ENCODE peak calls at places on chromosome 1, in nine cellular contexts. R is GM23248, U is hepatocyte, M is MM.1S, T is OCI-LY7, W is GM23338, Q is PC-3, J is HCT116, Y is SK-N-SH. K is an unnamed sample.

GRCh38 chr1:78032964-78033796 is 12.6 kb upstream of the GIPC2 start:
- DNase-seq in R (peak; percentile 31), U (no peak), M (no peak), T (no peak), W (no peak), Q (no peak), J (no peak), Y (no peak), K (no peak)

GRCh38 chr1:172287207-172287606 is 133.3 kb upstream of the C1orf105 start:
- DNase-seq in R (peak; percentile 91), U (no peak), M (no peak), T (no peak), W (no peak), Q (peak; percentile 38), J (no peak), Y (no peak), K (no peak)

GRCh38 chr1:153635872-153636271 is 2.0 kb downstream of the CHTOP start:
- DNase-seq in R (no peak), U (no peak), M (no peak), T (peak; percentile 34), W (no peak), Q (no peak), J (no peak), Y (no peak), K (no peak)

GRCh38 chr1:232369451-232369850 is 260.5 kb downstream of the SIPA1L2 start:
- DNase-seq in R (no peak), U (no peak), M (no peak), T (no peak), W (no peak), Q (no peak), J (no peak), Y (no peak), K (no peak)

GRCh38 chr1:56905667-56906066 is 51.1 kb downstream of the C8A start:
- DNase-seq in R (no peak), U (no peak), M (no peak), T (no peak), W (no peak), Q (no peak), J (no peak), Y (no peak), K (no peak)

GRCh38 chr1:52970149-52970548 is 43.1 kb downstream of the SCP2 start:
- DNase-seq in R (no peak), U (peak; percentile 40), M (no peak), T (peak; percentile 11), W (peak; percentile 64), Q (no peak), J (no peak), Y (peak; percentile 38), K (peak; percentile 33)

GRCh38 chr1:210800301-210800700 is 333.6 kb downstream of the KCNH1 start:
- DNase-seq in R (no peak), U (no peak), M (no peak), T (no peak), W (no peak), Q (no peak), J (no peak), Y (no peak), K (no peak)

GRCh38 chr1:225882008-225882698 is at the start of gene TMEM63A:
- DNase-seq in R (peak; percentile 91), U (peak; percentile 94), M (peak; percentile 97), T (peak; percentile 86), W (peak; percentile 92), Q (peak; percentile 95), J (peak; percentile 64), Y (peak; percentile 93), K (peak; percentile 96)

GRCh38 chr1:29354511-29355098 is 118.3 kb downstream of the PTPRU start:
- DNase-seq in R (no peak), U (no peak), M (no peak), T (no peak), W (no peak), Q (no peak), J (no peak), Y (no peak), K (no peak)

GRCh38 chr1:241640867-241641542 is 836 bp upstream of the CHML start:
- DNase-seq in R (no peak), U (peak; percentile 65), M (peak; percentile 14), T (peak; percentile 10), W (no peak), Q (peak; percentile 55), J (no peak), Y (no peak), K (no peak)

GRCh38 chr1:243269461-243269801 is 13.6 kb downstream of the SDCCAG8 start:
- DNase-seq in R (no peak), U (no peak), M (no peak), T (peak; percentile 65), W (no peak), Q (no peak), J (no peak), Y (no peak), K (no peak)

GRCh38 chr1:206503591-206504362 is 3.6 kb upstream of the RASSF5 start:
- DNase-seq in R (peak; percentile 96), U (peak; percentile 50), M (no peak), T (no peak), W (no peak), Q (peak; percentile 100), J (peak; percentile 78), Y (no peak), K (no peak)
- H2AFZ ChIP-seq in R (peak overlapping the region; percentile 65), U (no peak overlapping the region), M (no peak overlapping the region), T (no peak overlapping the region), W (no peak overlapping the region), Q (peak overlapping the region; percentile 61), J (peak overlapping the region; percentile 36), Y (peak overlapping the region; percentile 56), K (no peak overlapping the region)

GRCh38 chr1:167670563-167670962 is 40.5 kb downstream of the RCSD1 start:
- DNase-seq in R (no peak), U (no peak), M (no peak), T (no peak), W (no peak), Q (no peak), J (no peak), Y (no peak), K (no peak)

GRCh38 chr1:167668108-167668507 is 38.1 kb downstream of the RCSD1 start:
- DNase-seq in R (no peak), U (no peak), M (no peak), T (peak; percentile 60), W (no peak), Q (no peak), J (no peak), Y (no peak), K (no peak)

GRCh38 chr1:167671727-167672511 is 41.9 kb downstream of the RCSD1 start:
- DNase-seq in R (no peak), U (no peak), M (no peak), T (no peak), W (no peak), Q (no peak), J (no peak), Y (no peak), K (no peak)

GRCh38 chr1:167667536-167667935 is 37.5 kb downstream of the RCSD1 start:
- DNase-seq in R (no peak), U (no peak), M (no peak), T (no peak), W (no peak), Q (no peak), J (no peak), Y (no peak), K (no peak)

GRCh38 chr1:167669209-167670139 is 39.4 kb downstream of the RCSD1 start:
- DNase-seq in R (no peak), U (no peak), M (no peak), T (peak; percentile 69), W (no peak), Q (no peak), J (no peak), Y (no peak), K (no peak)
- TF ChIP-seq EZH2phosphoT487 in R (no peak), U (no peak), M (no peak), T (no peak), W (no peak), Q (no peak), J (no peak), Y (no peak), K (no peak)

DNA sequence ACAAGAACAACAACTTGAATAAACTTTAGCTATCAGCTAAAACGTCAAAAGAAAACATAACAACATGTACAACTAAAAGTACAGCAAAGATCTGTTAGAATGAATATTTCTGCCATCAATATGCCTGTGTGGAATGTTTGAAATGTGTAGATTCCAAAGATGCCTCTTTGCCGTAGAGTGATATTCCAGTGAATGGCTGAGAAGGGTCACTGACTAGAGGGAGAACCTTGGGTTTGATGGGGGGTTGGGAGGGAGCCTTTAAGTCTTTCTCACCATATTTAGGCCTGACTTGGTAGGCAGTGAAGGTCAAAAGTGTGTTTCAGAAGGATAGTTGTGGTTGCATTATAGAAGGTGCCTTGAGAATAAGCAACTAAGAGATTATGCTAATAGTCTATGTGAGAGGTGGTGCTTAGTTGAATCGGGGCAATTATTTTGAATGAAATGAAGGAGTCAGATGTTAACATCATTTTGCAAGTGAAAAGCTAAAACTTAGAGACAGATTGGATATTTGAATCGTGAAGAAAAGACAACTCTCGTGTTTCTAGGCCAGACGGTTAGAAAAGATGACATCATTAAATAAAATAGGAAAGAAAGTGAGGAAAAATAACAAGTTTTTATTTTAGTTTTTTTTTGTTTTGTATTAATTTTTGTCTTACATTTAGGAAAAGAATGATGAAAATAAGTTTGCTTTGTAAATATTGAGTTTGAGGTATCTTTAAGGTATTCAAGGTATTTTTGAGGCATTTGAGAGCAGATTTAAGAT is 53.8 kb downstream of the PLA2G4A start:
- DNase-seq in R (no peak), U (no peak), M (no peak), T (no peak), W (no peak), Q (no peak), J (no peak), Y (no peak), K (no peak)
- H3K4me2 ChIP-seq in R (no peak overlapping the region), U (no peak overlapping the region), M (no peak overlapping the region), T (no peak overlapping the region), W (no peak overlapping the region), Q (no peak overlapping the region), J (no peak overlapping the region), Y (no peak overlapping the region), K (no peak overlapping the region)

GRCh38 chr1:177934461-177934860 is 35.4 kb downstream of the SEC16B start:
- DNase-seq in R (no peak), U (no peak), M (no peak), T (no peak), W (no peak), Q (no peak), J (no peak), Y (no peak), K (no peak)

GRCh38 chr1:177937174-177937770 is 32.6 kb downstream of the SEC16B start:
- DNase-seq in R (no peak), U (no peak), M (no peak), T (no peak), W (no peak), Q (no peak), J (no peak), Y (no peak), K (no peak)

GRCh38 chr1:177937931-177938330 is 31.9 kb downstream of the SEC16B start:
- DNase-seq in R (peak; percentile 81), U (no peak), M (no peak), T (no peak), W (no peak), Q (no peak), J (no peak), Y (no peak), K (no peak)

GRCh38 chr1:177934927-177935326 is 34.9 kb downstream of the SEC16B start:
- DNase-seq in R (no peak), U (no peak), M (no peak), T (no peak), W (no peak), Q (no peak), J (no peak), Y (no peak), K (no peak)

DNA sequence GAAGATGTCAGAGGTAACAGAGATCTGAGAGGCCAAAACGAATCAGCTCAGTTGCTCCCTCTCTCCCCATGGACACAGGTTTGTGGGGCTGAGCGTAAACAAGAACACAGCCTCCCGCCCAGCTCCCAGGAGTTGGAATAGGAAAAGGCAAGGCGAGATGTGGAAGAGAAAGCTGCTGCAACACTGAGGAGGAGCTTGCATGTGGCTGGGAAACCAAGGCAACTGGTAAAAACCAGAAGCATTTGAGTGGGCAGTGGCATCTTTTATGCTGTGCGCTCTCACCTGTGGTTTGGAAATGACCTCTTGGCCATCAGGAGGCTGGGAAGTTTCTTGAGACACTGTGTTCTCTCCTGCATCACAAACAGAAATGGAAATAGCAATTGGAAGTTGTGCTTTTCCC is 33.8 kb downstream of the SEC16B start:
- DNase-seq in R (no peak), U (no peak), M (no peak), T (no peak), W (no peak), Q (no peak), J (no peak), Y (no peak), K (no peak)
- H2AFZ ChIP-seq in R (no peak overlapping the region), U (no peak overlapping the region), M (no peak overlapping the region), T (no peak overlapping the region), W (no peak overlapping the region), Q (no peak overlapping the region), J (no peak overlapping the region), Y (no peak overlapping the region), K (no peak overlapping the region)

K was measured in neural progenitor cell.